ENCODE peak calls at places on chromosomes 16 and 17, in four cellular contexts. Z, P, M and N are unnamed samples.

GRCh38 chr16:51982715-51983680 is 563.9 kb downstream of the TOX3 start:
- DNase-seq in M (peak), Z (peak), P (no peak), N (peak)

GRCh38 chr17:61378658-61379456 is 20.8 kb upstream of the TBX2 start:
- DNase-seq in M (no peak), Z (no peak), P (no peak), N (no peak)

GRCh38 chr17:1494736-1495253 is 2.3 kb upstream of the MYO1C start:
- DNase-seq in Z (no peak), P (no peak), M (no peak), N (no peak)

GRCh38 chr16:700684-701584 is 4.7 kb downstream of the FBXL16 start:
- DNase-seq in P (peak), M (peak), Z (no peak), N (peak)

GRCh38 chr17:2042355-2042929 is 620 bp downstream of the OVCA2 start:
- DNase-seq in P (no peak), M (no peak), Z (peak), N (peak)

GRCh38 chr17:61157246-61157887 is 242.3 kb upstream of the TBX2 start:
- DNase-seq in P (no peak), Z (peak), M (no peak), N (no peak)

GRCh38 chr17:75097865-75098264 is 10.1 kb downstream of the SLC16A5 start:
- DNase-seq in Z (no peak), M (no peak), P (no peak), N (no peak)

GRCh38 chr16:74743045-74743667 is 31.5 kb downstream of the FA2H start:
- DNase-seq in M (no peak), P (no peak), Z (no peak), N (no peak)

GRCh38 chr16:88071908-88072307 is 120.7 kb downstream of the BANP start:
- DNase-seq in Z (no peak), P (no peak), M (no peak), N (no peak)